ENCODE peak calls at places on chromosomes 1 and 21, in six cellular contexts. One of them, this sample, is unnamed.
A peak's percentile ranks its signal among the peaks of the same experiment; 100 is the strongest.

GRCh38 chr1:173862769-173863223 is 5.0 kb downstream of the GAS5 start:
- DNase-seq in HepG2: no peak
- DNase-seq in SK-N-SH: no peak
- DNase-seq in HCT116: no peak
- DNase-seq in K562: no peak
- DNase-seq in H1: no peak
- DNase-seq in this sample: no peak

GRCh38 chr1:221855156-221855555 is 113.3 kb upstream of the DUSP10 start:
- DNase-seq in HepG2: no peak
- DNase-seq in SK-N-SH: no peak
- DNase-seq in HCT116: no peak
- DNase-seq in K562: no peak
- DNase-seq in H1: no peak
- DNase-seq in this sample: no peak

GRCh38 chr1:221718391-221719277 is 23.3 kb downstream of the DUSP10 start:
- DNase-seq in HepG2: peak; percentile 79
- DNase-seq in SK-N-SH: no peak
- DNase-seq in HCT116: no peak
- DNase-seq in K562: no peak
- DNase-seq in H1: no peak
- DNase-seq in this sample: no peak

GRCh38 chr1:172287207-172287606 is 133.3 kb upstream of the C1orf105 start:
- DNase-seq in HepG2: no peak
- DNase-seq in SK-N-SH: no peak
- DNase-seq in HCT116: no peak
- DNase-seq in K562: no peak
- DNase-seq in H1: no peak
- DNase-seq in this sample: no peak

GRCh38 chr1:28369518-28370219 is at the start of gene PHACTR4:
- DNase-seq in HepG2: peak; percentile 92
- DNase-seq in SK-N-SH: peak; percentile 97
- DNase-seq in HCT116: peak; percentile 92
- DNase-seq in K562: peak; percentile 98
- DNase-seq in H1: peak; percentile 90
- DNase-seq in this sample: peak; percentile 94

GRCh38 chr1:64426691-64427090 is 43.2 kb upstream of the CACHD1 start:
- DNase-seq in HepG2: no peak
- DNase-seq in SK-N-SH: no peak
- DNase-seq in HCT116: no peak
- DNase-seq in K562: no peak
- DNase-seq in H1: no peak
- DNase-seq in this sample: no peak

GRCh38 chr21:41562101-41563000 is 54.4 kb upstream of the TMPRSS2 start:
- DNase-seq in HepG2: no peak
- DNase-seq in SK-N-SH: no peak
- DNase-seq in HCT116: no peak
- DNase-seq in K562: no peak
- DNase-seq in H1: no peak
- DNase-seq in this sample: no peak

GRCh38 chr1:64886877-64887276 is 79.5 kb downstream of the JAK1 start:
- DNase-seq in HepG2: no peak
- DNase-seq in SK-N-SH: no peak
- DNase-seq in HCT116: no peak
- DNase-seq in K562: no peak
- DNase-seq in H1: no peak
- DNase-seq in this sample: no peak

GRCh38 chr1:110056776-110057175 is 13.7 kb downstream of the ALX3 start:
- DNase-seq in HepG2: no peak
- DNase-seq in SK-N-SH: no peak
- DNase-seq in HCT116: no peak
- DNase-seq in K562: no peak
- DNase-seq in H1: no peak
- DNase-seq in this sample: no peak

GRCh38 chr21:39633043-39633442 is 20.3 kb downstream of the B3GALT5 start:
- DNase-seq in HepG2: no peak
- DNase-seq in SK-N-SH: no peak
- DNase-seq in HCT116: peak; percentile 79
- DNase-seq in K562: no peak
- DNase-seq in H1: no peak
- DNase-seq in this sample: no peak

GRCh38 chr1:203682401-203683383 is 56.1 kb downstream of the ATP2B4 start:
- DNase-seq in HepG2: peak; percentile 84
- DNase-seq in SK-N-SH: no peak
- DNase-seq in HCT116: peak; percentile 91
- DNase-seq in K562: peak; percentile 59
- DNase-seq in H1: no peak
- DNase-seq in this sample: no peak

GRCh38 chr1:9388628-9389184 is 96.0 kb downstream of the SPSB1 start:
- DNase-seq in HepG2: no peak
- DNase-seq in SK-N-SH: no peak
- DNase-seq in HCT116: peak; percentile 29
- DNase-seq in K562: peak; percentile 53
- DNase-seq in H1: no peak
- DNase-seq in this sample: no peak

GRCh38 chr1:99527078-99527477 is 118.8 kb upstream of the PALMD start:
- DNase-seq in HepG2: peak; percentile 16
- DNase-seq in SK-N-SH: peak; percentile 8
- DNase-seq in HCT116: no peak
- DNase-seq in K562: peak; percentile 23
- DNase-seq in H1: no peak
- DNase-seq in this sample: peak; percentile 10

GRCh38 chr1:78673120-78673519 is 23.5 kb downstream of the IFI44 start:
- DNase-seq in HepG2: peak; percentile 11
- DNase-seq in SK-N-SH: no peak
- DNase-seq in HCT116: no peak
- DNase-seq in K562: no peak
- DNase-seq in H1: peak; percentile 67
- DNase-seq in this sample: peak; percentile 18

GRCh38 chr21:34276711-34277425 is 86.9 kb upstream of the KCNE2 start:
- DNase-seq in HepG2: no peak
- DNase-seq in SK-N-SH: no peak
- DNase-seq in HCT116: no peak
- DNase-seq in K562: no peak
- DNase-seq in H1: no peak
- DNase-seq in this sample: no peak

GRCh38 chr1:63892632-63893395 is 119.0 kb downstream of the ROR1 start:
- DNase-seq in HepG2: no peak
- DNase-seq in SK-N-SH: peak; percentile 36
- DNase-seq in HCT116: no peak
- DNase-seq in K562: no peak
- DNase-seq in H1: no peak
- DNase-seq in this sample: no peak

GRCh38 chr1:164728719-164729118 is 169.7 kb downstream of the PBX1 start:
- DNase-seq in HepG2: no peak
- DNase-seq in SK-N-SH: no peak
- DNase-seq in HCT116: no peak
- DNase-seq in K562: no peak
- DNase-seq in H1: no peak
- DNase-seq in this sample: no peak

GRCh38 chr1:184664042-184664659 is 90.5 kb downstream of the EDEM3 start:
- DNase-seq in HepG2: peak; percentile 19
- DNase-seq in SK-N-SH: peak; percentile 83
- DNase-seq in HCT116: peak; percentile 26
- DNase-seq in K562: peak; percentile 82
- DNase-seq in H1: peak; percentile 94
- DNase-seq in this sample: peak; percentile 78

GRCh38 chr1:204524986-204525385 is 8.8 kb downstream of the MDM4 start:
- DNase-seq in HepG2: no peak
- DNase-seq in SK-N-SH: no peak
- DNase-seq in HCT116: no peak
- DNase-seq in K562: no peak
- DNase-seq in H1: no peak
- DNase-seq in this sample: no peak

GRCh38 chr1:232725303-232726047 is 79.7 kb upstream of the MAP10 start:
- DNase-seq in HepG2: no peak
- DNase-seq in SK-N-SH: no peak
- DNase-seq in HCT116: peak; percentile 13
- DNase-seq in K562: no peak
- DNase-seq in H1: no peak
- DNase-seq in this sample: peak; percentile 65

GRCh38 chr1:43206721-43207228 is 34.6 kb downstream of the CFAP57 start:
- DNase-seq in HepG2: peak; percentile 91
- DNase-seq in SK-N-SH: no peak
- DNase-seq in HCT116: peak; percentile 68
- DNase-seq in K562: no peak
- DNase-seq in H1: no peak
- DNase-seq in this sample: peak; percentile 85

GRCh38 chr1:9289724-9290493 is 2.8 kb upstream of the SPSB1 start:
- DNase-seq in HepG2: peak; percentile 68
- DNase-seq in SK-N-SH: no peak
- DNase-seq in HCT116: no peak
- DNase-seq in K562: no peak
- DNase-seq in H1: no peak
- DNase-seq in this sample: no peak

GRCh38 chr1:168261390-168261789 is 19.3 kb upstream of the TBX19 start:
- DNase-seq in HepG2: no peak
- DNase-seq in SK-N-SH: no peak
- DNase-seq in HCT116: no peak
- DNase-seq in K562: no peak
- DNase-seq in H1: no peak
- DNase-seq in this sample: no peak

GRCh38 chr1:21072721-21073120 is 104.0 kb downstream of the EIF4G3 start:
- DNase-seq in HepG2: no peak
- DNase-seq in SK-N-SH: no peak
- DNase-seq in HCT116: no peak
- DNase-seq in K562: no peak
- DNase-seq in H1: no peak
- DNase-seq in this sample: no peak

GRCh38 chr1:204130178-204130577 is 21.7 kb downstream of the ETNK2 start:
- DNase-seq in HepG2: no peak
- DNase-seq in SK-N-SH: peak; percentile 80
- DNase-seq in HCT116: no peak
- DNase-seq in K562: no peak
- DNase-seq in H1: no peak
- DNase-seq in this sample: peak; percentile 67

GRCh38 chr1:228913649-228914048 is 178.4 kb downstream of the RHOU start:
- DNase-seq in HepG2: no peak
- DNase-seq in SK-N-SH: no peak
- DNase-seq in HCT116: no peak
- DNase-seq in K562: no peak
- DNase-seq in H1: no peak
- DNase-seq in this sample: no peak
- TF ChIP-seq JUND in HepG2: no peak
- TF ChIP-seq JUND in SK-N-SH: no peak
- TF ChIP-seq JUND in HCT116: no peak
- TF ChIP-seq JUND in K562: no peak
- TF ChIP-seq JUND in H1: no peak
- TF ChIP-seq JUND in this sample: no peak

DNA sequence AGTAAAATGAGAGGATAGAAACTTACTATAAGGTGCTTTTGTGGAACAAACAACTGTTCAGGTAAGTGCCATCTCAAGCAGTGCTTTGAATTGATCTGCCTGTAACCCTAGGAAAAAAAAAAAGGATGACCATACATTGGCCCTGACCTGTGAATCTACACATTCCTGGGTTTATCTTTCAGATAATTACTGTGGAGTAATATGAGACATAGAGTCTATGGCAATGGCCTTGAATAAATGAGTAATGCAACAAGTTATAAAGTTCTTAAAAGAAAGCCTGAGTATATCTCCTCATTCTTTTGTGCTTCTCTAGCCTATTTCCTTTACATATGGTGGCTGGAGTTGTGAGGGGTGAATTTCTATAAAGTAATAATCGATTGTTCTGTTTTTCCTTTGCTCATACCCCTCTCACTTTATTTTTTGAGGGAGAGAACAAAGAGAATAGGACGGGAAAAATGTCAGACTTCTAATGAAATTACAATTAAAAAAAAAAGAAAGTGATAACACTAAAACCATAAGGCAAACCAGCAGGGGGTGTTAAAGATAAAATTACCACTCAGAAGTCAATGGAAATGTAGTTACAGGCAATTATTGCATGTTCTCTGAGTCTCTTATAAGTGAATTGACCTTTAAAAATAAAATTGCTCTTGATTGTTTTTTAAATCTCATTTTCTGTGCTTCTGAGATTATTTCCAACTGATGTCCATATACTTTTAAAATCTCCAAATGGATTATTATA is 12.4 kb upstream of the ATP1A1 start:
- DNase-seq in HepG2: no peak
- DNase-seq in SK-N-SH: no peak
- DNase-seq in HCT116: no peak
- DNase-seq in K562: peak; percentile 59
- DNase-seq in H1: no peak
- DNase-seq in this sample: no peak
- TF ChIP-seq JUND in HepG2: no peak
- TF ChIP-seq JUND in SK-N-SH: no peak
- TF ChIP-seq JUND in HCT116: no peak
- TF ChIP-seq JUND in K562: no peak
- TF ChIP-seq JUND in H1: no peak
- TF ChIP-seq JUND in this sample: no peak

DNA sequence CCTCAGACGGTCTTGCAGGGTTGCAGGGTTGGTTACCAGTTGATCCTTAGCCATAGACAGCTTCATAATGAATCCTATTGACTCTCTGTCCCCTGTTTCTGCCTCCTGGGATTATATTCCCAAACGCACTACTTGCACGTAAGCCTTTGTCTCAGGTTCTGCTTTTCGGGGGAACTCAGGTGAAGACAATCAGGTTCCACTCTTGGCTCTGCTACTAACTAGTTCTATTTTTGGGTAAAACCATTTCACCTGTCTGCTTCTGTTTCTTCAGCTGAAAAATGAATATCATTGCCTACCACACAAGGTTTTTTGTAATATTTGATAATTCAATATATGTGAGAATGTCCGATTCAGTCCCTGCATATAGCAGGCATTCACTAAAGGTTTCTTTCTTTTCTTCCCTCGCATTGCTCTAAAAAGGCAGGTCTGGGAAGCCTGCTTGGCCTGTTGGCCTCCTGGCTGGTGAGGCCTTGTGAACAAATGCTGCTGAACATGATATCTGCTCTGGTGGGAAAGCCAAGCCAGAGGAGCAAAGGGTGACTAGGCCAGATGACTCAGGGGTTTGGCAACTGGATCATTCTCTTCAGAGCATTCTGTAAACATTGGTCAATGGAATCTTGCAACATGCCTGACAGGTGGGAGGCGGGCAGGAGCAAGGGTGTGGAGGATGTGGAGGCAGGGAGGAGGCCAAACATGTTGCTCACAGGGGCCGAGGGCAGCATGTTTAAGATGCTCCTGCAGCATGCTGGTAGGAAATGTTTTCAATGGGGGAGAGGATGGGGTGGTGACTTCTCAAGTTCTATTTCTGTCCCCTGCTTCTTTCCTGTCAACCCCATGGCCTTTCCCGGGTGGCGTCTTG is 23.8 kb downstream of the IER5 start:
- DNase-seq in HepG2: peak; percentile 97
- DNase-seq in SK-N-SH: no peak
- DNase-seq in HCT116: peak; percentile 96
- DNase-seq in K562: peak; percentile 82
- DNase-seq in H1: no peak
- DNase-seq in this sample: no peak
- TF ChIP-seq JUND in HepG2: peak; percentile 98
- TF ChIP-seq JUND in SK-N-SH: peak; percentile 93
- TF ChIP-seq JUND in HCT116: peak; percentile 97
- TF ChIP-seq JUND in K562: peak; percentile 91
- TF ChIP-seq JUND in H1: no peak
- TF ChIP-seq JUND in this sample: no peak

DNA sequence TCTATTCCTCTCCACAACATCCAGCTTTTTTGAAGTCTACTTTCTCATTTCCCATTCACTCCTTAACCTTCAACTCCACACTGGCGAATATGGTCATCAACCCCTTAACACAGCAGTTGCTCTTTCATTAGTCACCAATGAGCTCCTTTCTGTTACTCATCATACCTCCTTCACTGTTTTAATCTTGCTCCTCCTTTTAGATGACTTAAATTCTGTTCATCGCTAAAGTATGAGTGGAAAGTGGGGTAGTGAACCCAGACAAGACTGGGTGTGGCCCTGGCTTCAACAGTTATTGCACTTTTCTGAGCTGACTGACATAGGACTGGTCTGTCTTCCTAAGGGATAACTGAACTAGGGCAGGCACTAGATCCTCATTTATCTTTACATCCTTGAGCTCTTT is 51.3 kb downstream of the AKT3 start:
- DNase-seq in HepG2: no peak
- DNase-seq in SK-N-SH: no peak
- DNase-seq in HCT116: peak; percentile 3
- DNase-seq in K562: no peak
- DNase-seq in H1: no peak
- DNase-seq in this sample: no peak
- TF ChIP-seq JUND in HepG2: no peak
- TF ChIP-seq JUND in SK-N-SH: no peak
- TF ChIP-seq JUND in HCT116: no peak
- TF ChIP-seq JUND in K562: no peak
- TF ChIP-seq JUND in H1: no peak
- TF ChIP-seq JUND in this sample: no peak

This sample was measured in T47D.